ENCODE peak calls at places on chromosomes 13 and 19, in ten cellular contexts. One of them, this sample, is unnamed.
A peak's percentile ranks its signal among the peaks of the same experiment; 100 is the strongest.

GRCh38 chr19:3683405-3683865 is 16.8 kb downstream of the PIP5K1C start:
- DNase-seq in lower lobe of right lung: no peak
- DNase-seq in astrocyte of the spinal cord: peak; percentile 92
- DNase-seq in PC-3: no peak
- DNase-seq in cardiac muscle cell: peak; percentile 76
- DNase-seq in neuronal stem cell: no peak
- DNase-seq in fibroblast of villous mesenchyme: peak; percentile 85
- DNase-seq in lower leg skin: no peak
- DNase-seq in CD4-positive, alpha-beta memory T cell: no peak
- DNase-seq in suprapubic skin: peak; percentile 63
- DNase-seq in this sample: no peak

GRCh38 chr13:50845211-50845610 is 1.7 kb upstream of the DLEU7 start:
- DNase-seq in PC-3: no peak
- DNase-seq in neuronal stem cell: no peak
- DNase-seq in CD4-positive, alpha-beta memory T cell: no peak
- DNase-seq in fibroblast of villous mesenchyme: no peak
- DNase-seq in lower lobe of right lung: no peak
- DNase-seq in cardiac muscle cell: peak; percentile 20
- DNase-seq in lower leg skin: no peak
- DNase-seq in astrocyte of the spinal cord: peak; percentile 28
- DNase-seq in suprapubic skin: no peak
- DNase-seq in this sample: no peak

GRCh38 chr13:92224052-92224821 is 825.8 kb downstream of the GPC5 start:
- DNase-seq in suprapubic skin: no peak
- DNase-seq in astrocyte of the spinal cord: peak; percentile 95
- DNase-seq in CD4-positive, alpha-beta memory T cell: no peak
- DNase-seq in cardiac muscle cell: peak; percentile 99
- DNase-seq in PC-3: no peak
- DNase-seq in lower lobe of right lung: no peak
- DNase-seq in fibroblast of villous mesenchyme: peak; percentile 95
- DNase-seq in neuronal stem cell: no peak
- DNase-seq in lower leg skin: peak; percentile 26
- DNase-seq in this sample: no peak

GRCh38 chr13:57314897-57315520 is 148.0 kb downstream of the PRR20E start:
- DNase-seq in lower leg skin: no peak
- DNase-seq in astrocyte of the spinal cord: no peak
- DNase-seq in PC-3: peak; percentile 3
- DNase-seq in CD4-positive, alpha-beta memory T cell: no peak
- DNase-seq in suprapubic skin: no peak
- DNase-seq in cardiac muscle cell: no peak
- DNase-seq in neuronal stem cell: peak; percentile 27
- DNase-seq in lower lobe of right lung: no peak
- DNase-seq in fibroblast of villous mesenchyme: no peak
- DNase-seq in this sample: no peak

GRCh38 chr19:6543866-6544347 is 13.1 kb downstream of the TNFSF9 start:
- DNase-seq in cardiac muscle cell: no peak
- DNase-seq in suprapubic skin: no peak
- DNase-seq in lower lobe of right lung: no peak
- DNase-seq in fibroblast of villous mesenchyme: no peak
- DNase-seq in astrocyte of the spinal cord: no peak
- DNase-seq in neuronal stem cell: no peak
- DNase-seq in PC-3: no peak
- DNase-seq in CD4-positive, alpha-beta memory T cell: no peak
- DNase-seq in lower leg skin: no peak
- DNase-seq in this sample: no peak

GRCh38 chr13:48646791-48647190 is 6.9 kb upstream of the CYSLTR2 start:
- DNase-seq in astrocyte of the spinal cord: no peak
- DNase-seq in CD4-positive, alpha-beta memory T cell: no peak
- DNase-seq in cardiac muscle cell: no peak
- DNase-seq in fibroblast of villous mesenchyme: no peak
- DNase-seq in suprapubic skin: no peak
- DNase-seq in lower lobe of right lung: no peak
- DNase-seq in PC-3: no peak
- DNase-seq in neuronal stem cell: no peak
- DNase-seq in lower leg skin: no peak
- DNase-seq in this sample: peak; percentile 45

GRCh38 chr19:38736413-38737280 is 7.6 kb downstream of the CAPN12 start:
- DNase-seq in PC-3: peak; percentile 65
- DNase-seq in cardiac muscle cell: peak; percentile 48
- DNase-seq in lower leg skin: peak; percentile 45
- DNase-seq in fibroblast of villous mesenchyme: no peak
- DNase-seq in lower lobe of right lung: peak; percentile 84
- DNase-seq in CD4-positive, alpha-beta memory T cell: peak; percentile 51
- DNase-seq in suprapubic skin: peak; percentile 81
- DNase-seq in neuronal stem cell: no peak
- DNase-seq in astrocyte of the spinal cord: peak; percentile 30
- DNase-seq in this sample: no peak

GRCh38 chr19:41302624-41303351 is 7.2 kb upstream of the CCDC97 start:
- DNase-seq in CD4-positive, alpha-beta memory T cell: peak; percentile 71
- DNase-seq in lower lobe of right lung: no peak
- DNase-seq in suprapubic skin: peak; percentile 65
- DNase-seq in PC-3: no peak
- DNase-seq in fibroblast of villous mesenchyme: no peak
- DNase-seq in neuronal stem cell: no peak
- DNase-seq in cardiac muscle cell: no peak
- DNase-seq in lower leg skin: no peak
- DNase-seq in astrocyte of the spinal cord: no peak
- DNase-seq in this sample: peak; percentile 82

GRCh38 chr13:100461309-100462035 is 127.1 kb downstream of the GGACT start:
- DNase-seq in astrocyte of the spinal cord: no peak
- DNase-seq in lower lobe of right lung: no peak
- DNase-seq in neuronal stem cell: peak; percentile 45
- DNase-seq in lower leg skin: no peak
- DNase-seq in suprapubic skin: no peak
- DNase-seq in PC-3: no peak
- DNase-seq in fibroblast of villous mesenchyme: peak; percentile 55
- DNase-seq in cardiac muscle cell: no peak
- DNase-seq in CD4-positive, alpha-beta memory T cell: no peak
- DNase-seq in this sample: no peak

GRCh38 chr19:45428385-45429231 is 4.9 kb upstream of the ERCC1 start:
- DNase-seq in CD4-positive, alpha-beta memory T cell: no peak
- DNase-seq in lower leg skin: no peak
- DNase-seq in suprapubic skin: peak; percentile 80
- DNase-seq in fibroblast of villous mesenchyme: peak; percentile 47
- DNase-seq in neuronal stem cell: no peak
- DNase-seq in lower lobe of right lung: peak; percentile 52
- DNase-seq in astrocyte of the spinal cord: peak; percentile 64
- DNase-seq in PC-3: peak; percentile 30
- DNase-seq in cardiac muscle cell: peak; percentile 59
- DNase-seq in this sample: no peak

GRCh38 chr19:44851427-44851826 is 5.3 kb downstream of the NECTIN2 start:
- DNase-seq in cardiac muscle cell: no peak
- DNase-seq in astrocyte of the spinal cord: no peak
- DNase-seq in CD4-positive, alpha-beta memory T cell: no peak
- DNase-seq in suprapubic skin: no peak
- DNase-seq in lower leg skin: no peak
- DNase-seq in PC-3: no peak
- DNase-seq in lower lobe of right lung: no peak
- DNase-seq in fibroblast of villous mesenchyme: no peak
- DNase-seq in neuronal stem cell: no peak
- DNase-seq in this sample: no peak

GRCh38 chr13:91216928-91217700 is 130.4 kb upstream of the MIR17HG start:
- DNase-seq in lower leg skin: no peak
- DNase-seq in astrocyte of the spinal cord: no peak
- DNase-seq in CD4-positive, alpha-beta memory T cell: no peak
- DNase-seq in lower lobe of right lung: no peak
- DNase-seq in suprapubic skin: no peak
- DNase-seq in PC-3: peak; percentile 2
- DNase-seq in fibroblast of villous mesenchyme: no peak
- DNase-seq in cardiac muscle cell: no peak
- DNase-seq in neuronal stem cell: peak; percentile 91
- DNase-seq in this sample: no peak

GRCh38 chr19:56837892-56838679 is 2.4 kb downstream of the PEG3 start:
- DNase-seq in neuronal stem cell: peak; percentile 75
- DNase-seq in fibroblast of villous mesenchyme: peak; percentile 32
- DNase-seq in cardiac muscle cell: peak; percentile 83
- DNase-seq in suprapubic skin: peak; percentile 82
- DNase-seq in lower lobe of right lung: peak; percentile 60
- DNase-seq in PC-3: peak; percentile 58
- DNase-seq in CD4-positive, alpha-beta memory T cell: no peak
- DNase-seq in lower leg skin: peak; percentile 25
- DNase-seq in astrocyte of the spinal cord: peak; percentile 4
- DNase-seq in this sample: peak; percentile 88

DNA sequence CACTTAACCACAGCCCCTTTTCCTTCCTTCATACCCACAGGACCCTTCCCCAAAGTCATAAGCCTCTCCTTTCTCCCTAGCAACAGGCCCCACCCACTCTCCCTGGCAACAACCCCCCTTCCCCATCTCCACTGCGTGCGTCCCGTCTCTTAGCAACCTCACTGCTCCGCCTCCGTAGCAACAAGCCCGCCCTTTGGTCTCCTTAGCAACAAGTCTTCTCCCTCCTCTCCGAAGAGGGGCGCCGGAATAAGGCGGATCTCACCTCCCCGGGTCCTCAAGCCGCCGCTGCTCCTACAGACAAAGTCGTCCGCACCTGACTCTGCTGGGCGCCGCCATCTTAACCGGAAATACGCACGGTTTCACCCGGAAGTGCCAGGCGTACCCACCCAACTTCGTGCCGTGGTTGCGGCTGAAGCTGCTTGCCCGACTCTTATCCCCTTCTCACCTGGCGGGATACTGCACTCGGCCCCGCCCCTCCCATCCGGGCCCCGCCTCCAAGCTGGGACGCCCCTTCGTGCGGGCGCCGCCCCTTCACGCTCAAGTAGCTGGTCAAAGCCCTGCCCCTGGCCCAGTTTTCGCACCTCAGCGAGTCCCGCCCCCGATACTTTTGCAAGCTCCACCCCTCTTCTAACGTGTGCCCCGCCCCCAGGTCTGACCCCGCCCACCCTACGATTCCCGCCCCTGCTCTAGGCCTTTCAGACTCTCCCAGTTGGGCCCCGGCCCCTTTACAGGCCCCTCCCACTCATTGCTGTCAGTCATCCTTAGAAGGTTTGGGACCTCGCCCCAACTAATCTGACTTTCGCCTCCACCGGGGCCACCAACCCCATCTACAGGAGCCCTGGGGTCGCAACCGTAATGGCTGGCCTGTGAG is at the start of gene HSPBP1:
- DNase-seq in lower leg skin: peak; percentile 89
- DNase-seq in lower lobe of right lung: peak; percentile 94
- DNase-seq in astrocyte of the spinal cord: peak; percentile 97
- DNase-seq in CD4-positive, alpha-beta memory T cell: peak; percentile 96
- DNase-seq in suprapubic skin: peak; percentile 96
- DNase-seq in PC-3: peak; percentile 98
- DNase-seq in neuronal stem cell: peak; percentile 98
- DNase-seq in fibroblast of villous mesenchyme: peak; percentile 94
- DNase-seq in cardiac muscle cell: peak; percentile 97
- DNase-seq in this sample: peak; percentile 95
- H3K4me3 ChIP-seq in lower leg skin: peak within 1 kb of the TSS; percentile 87
- H3K4me3 ChIP-seq in lower lobe of right lung: peak within 1 kb of the TSS; percentile 81
- H3K4me3 ChIP-seq in astrocyte of the spinal cord: peak within 1 kb of the TSS; percentile 93
- H3K4me3 ChIP-seq in CD4-positive, alpha-beta memory T cell: peak within 1 kb of the TSS; percentile 95
- H3K4me3 ChIP-seq in suprapubic skin: peak within 1 kb of the TSS; percentile 85
- H3K4me3 ChIP-seq in PC-3: peak within 1 kb of the TSS; percentile 96
- H3K4me3 ChIP-seq in neuronal stem cell: peak within 1 kb of the TSS; percentile 73
- H3K4me3 ChIP-seq in fibroblast of villous mesenchyme: peak within 1 kb of the TSS; percentile 85
- H3K4me3 ChIP-seq in cardiac muscle cell: peak within 1 kb of the TSS; percentile 86
- H3K4me3 ChIP-seq in this sample: peak within 1 kb of the TSS; percentile 75

DNA sequence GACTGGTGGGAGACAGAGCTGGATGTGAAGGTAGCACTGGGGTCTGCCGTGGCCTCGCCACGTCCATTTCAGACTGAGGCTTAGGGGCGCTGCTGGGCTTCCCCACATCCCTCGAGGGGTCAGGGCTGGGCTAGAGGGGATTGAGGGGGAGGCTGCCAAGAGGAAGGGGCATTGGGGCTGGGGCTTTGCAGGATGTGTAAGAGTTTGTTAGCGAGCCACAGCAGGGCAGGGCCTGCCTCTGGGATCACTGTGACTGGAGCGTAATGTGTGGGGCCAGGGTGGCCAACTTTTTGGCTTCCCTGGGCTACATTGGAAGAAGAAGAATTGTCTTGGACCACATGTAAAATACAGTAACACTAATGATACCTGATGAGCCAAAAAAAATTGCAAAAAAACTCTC is 14.1 kb downstream of the ARID3A start:
- DNase-seq in astrocyte of the spinal cord: no peak
- DNase-seq in cardiac muscle cell: no peak
- DNase-seq in neuronal stem cell: no peak
- DNase-seq in lower leg skin: no peak
- DNase-seq in PC-3: no peak
- DNase-seq in fibroblast of villous mesenchyme: no peak
- DNase-seq in lower lobe of right lung: no peak
- DNase-seq in suprapubic skin: no peak
- DNase-seq in CD4-positive, alpha-beta memory T cell: no peak
- DNase-seq in this sample: no peak
- H3K4me3 ChIP-seq in astrocyte of the spinal cord: no peak overlapping the region
- H3K4me3 ChIP-seq in cardiac muscle cell: no peak overlapping the region
- H3K4me3 ChIP-seq in neuronal stem cell: no peak overlapping the region
- H3K4me3 ChIP-seq in lower leg skin: no peak overlapping the region
- H3K4me3 ChIP-seq in PC-3: no peak overlapping the region
- H3K4me3 ChIP-seq in fibroblast of villous mesenchyme: no peak overlapping the region
- H3K4me3 ChIP-seq in lower lobe of right lung: no peak overlapping the region
- H3K4me3 ChIP-seq in suprapubic skin: no peak overlapping the region
- H3K4me3 ChIP-seq in CD4-positive, alpha-beta memory T cell: no peak overlapping the region
- H3K4me3 ChIP-seq in this sample: no peak overlapping the region

GRCh38 chr13:71828564-71828963 is 38.4 kb downstream of the DACH1 start:
- DNase-seq in suprapubic skin: no peak
- DNase-seq in astrocyte of the spinal cord: no peak
- DNase-seq in neuronal stem cell: no peak
- DNase-seq in fibroblast of villous mesenchyme: no peak
- DNase-seq in CD4-positive, alpha-beta memory T cell: no peak
- DNase-seq in cardiac muscle cell: no peak
- DNase-seq in lower lobe of right lung: no peak
- DNase-seq in PC-3: no peak
- DNase-seq in lower leg skin: no peak
- DNase-seq in this sample: no peak
- H3K4me3 ChIP-seq in suprapubic skin: no peak overlapping the region
- H3K4me3 ChIP-seq in astrocyte of the spinal cord: no peak overlapping the region
- H3K4me3 ChIP-seq in neuronal stem cell: no peak overlapping the region
- H3K4me3 ChIP-seq in fibroblast of villous mesenchyme: no peak overlapping the region
- H3K4me3 ChIP-seq in CD4-positive, alpha-beta memory T cell: no peak overlapping the region
- H3K4me3 ChIP-seq in cardiac muscle cell: no peak overlapping the region
- H3K4me3 ChIP-seq in lower lobe of right lung: no peak overlapping the region
- H3K4me3 ChIP-seq in PC-3: no peak overlapping the region
- H3K4me3 ChIP-seq in lower leg skin: no peak overlapping the region
- H3K4me3 ChIP-seq in this sample: no peak overlapping the region

DNA sequence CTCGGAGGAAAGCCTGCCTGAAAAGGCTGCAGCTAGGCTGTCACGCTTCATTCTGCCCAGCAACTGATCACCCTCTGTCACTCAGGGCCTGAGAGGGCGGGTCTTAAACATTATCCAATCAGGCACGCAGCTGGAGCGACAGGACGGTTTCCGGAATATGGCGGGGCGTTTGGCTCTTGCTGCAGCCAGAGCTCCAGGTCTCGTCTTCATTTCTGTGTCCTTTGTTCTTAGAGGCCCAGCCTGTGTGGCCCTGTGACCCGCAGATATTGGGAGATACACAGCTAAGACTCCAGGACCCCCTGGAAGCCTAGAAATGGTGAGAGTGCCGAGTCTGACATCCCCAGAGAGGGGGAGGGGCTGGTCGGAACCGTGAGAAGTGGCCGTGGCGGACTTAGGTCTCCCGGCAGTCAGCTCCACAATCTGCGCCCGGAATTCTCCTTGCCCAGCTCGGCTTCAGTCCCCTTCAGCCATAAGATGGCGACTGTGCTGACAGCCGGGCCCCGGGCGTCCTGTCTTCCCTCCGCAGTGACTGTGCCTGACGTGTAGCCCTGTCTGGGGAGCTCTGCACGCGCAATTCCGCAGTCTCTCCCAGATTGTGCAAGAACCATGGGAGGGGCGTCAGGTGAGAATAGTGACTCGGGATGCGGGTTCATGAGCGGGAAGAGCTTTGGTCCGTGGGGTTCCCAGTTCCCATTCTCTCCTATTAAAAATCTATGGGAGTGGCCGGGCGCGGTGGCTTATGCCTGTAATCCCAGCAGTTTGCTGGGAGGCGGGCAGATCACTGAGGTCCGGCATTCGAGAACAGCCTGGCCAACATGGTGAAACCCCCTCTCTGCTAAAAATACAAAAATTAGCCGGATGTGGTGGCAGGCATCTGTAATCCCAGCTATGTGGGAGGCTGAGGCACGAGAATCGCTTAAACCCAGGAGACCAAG is at the start of gene ZNF429:
- DNase-seq in CD4-positive, alpha-beta memory T cell: peak; percentile 90
- DNase-seq in lower leg skin: peak; percentile 96
- DNase-seq in lower lobe of right lung: peak; percentile 94
- DNase-seq in neuronal stem cell: peak; percentile 89
- DNase-seq in PC-3: peak; percentile 76
- DNase-seq in astrocyte of the spinal cord: peak; percentile 94
- DNase-seq in suprapubic skin: peak; percentile 96
- DNase-seq in fibroblast of villous mesenchyme: peak; percentile 94
- DNase-seq in cardiac muscle cell: peak; percentile 95
- DNase-seq in this sample: peak; percentile 94
- H3K4me3 ChIP-seq in CD4-positive, alpha-beta memory T cell: peak within 1 kb of the TSS; percentile 99
- H3K4me3 ChIP-seq in lower leg skin: peak within 1 kb of the TSS; percentile 80
- H3K4me3 ChIP-seq in lower lobe of right lung: peak within 1 kb of the TSS; percentile 89
- H3K4me3 ChIP-seq in neuronal stem cell: peak within 1 kb of the TSS; percentile 65
- H3K4me3 ChIP-seq in PC-3: peak within 1 kb of the TSS; percentile 77
- H3K4me3 ChIP-seq in astrocyte of the spinal cord: peak within 1 kb of the TSS; percentile 92
- H3K4me3 ChIP-seq in suprapubic skin: peak within 1 kb of the TSS; percentile 85
- H3K4me3 ChIP-seq in fibroblast of villous mesenchyme: peak within 1 kb of the TSS; percentile 85
- H3K4me3 ChIP-seq in cardiac muscle cell: peak within 1 kb of the TSS; percentile 68
- H3K4me3 ChIP-seq in this sample: peak within 1 kb of the TSS; percentile 87